ENCODE peak calls at places on chromosome 21, in four cellular contexts. X, K, Z and J are unnamed samples.

GRCh38 chr21:41630249-41630648 is 122.3 kb upstream of the TMPRSS2 start:
- DNase-seq in X (no peak), K (no peak), Z (no peak), J (peak)

GRCh38 chr21:27813750-27814149 is 846.9 kb upstream of the ADAMTS5 start:
- DNase-seq in X (no peak), K (no peak), Z (no peak), J (no peak)

GRCh38 chr21:44349416-44349846 is 4.0 kb upstream of the TRPM2 start:
- DNase-seq in X (no peak), K (no peak), Z (no peak), J (no peak)

GRCh38 chr21:31099122-31099521 is 60.8 kb upstream of the KRTAP19-8 start:
- DNase-seq in X (no peak), K (no peak), Z (no peak), J (no peak)

GRCh38 chr21:42437786-42438185 is 34.1 kb downstream of the UBASH3A start:
- DNase-seq in X (no peak), K (peak), Z (no peak), J (no peak)

GRCh38 chr21:21858502-21859334 is 860.5 kb downstream of the NCAM2 start:
- DNase-seq in X (no peak), K (no peak), Z (no peak), J (no peak)

GRCh38 chr21:36981977-36982700 is 15.7 kb upstream of the HLCS start:
- DNase-seq in X (no peak), K (no peak), Z (no peak), J (no peak)

GRCh38 chr21:16908087-16908486 is 604.8 kb upstream of the CXADR start:
- DNase-seq in X (no peak), K (no peak), Z (no peak), J (peak)

GRCh38 chr21:37365657-37366487 is 701 bp upstream of the DYRK1A start:
- DNase-seq in X (peak), K (peak), Z (peak), J (peak)

GRCh38 chr21:24444736-24445135 is 1162.5 kb downstream of the MRPL39 start:
- DNase-seq in X (no peak), K (no peak), Z (no peak), J (no peak)

GRCh38 chr21:32819702-32820101 is 48.1 kb upstream of the PAXBP1 start:
- DNase-seq in X (no peak), K (no peak), Z (no peak), J (no peak)

GRCh38 chr21:39518845-39519205 is 67.1 kb downstream of the SH3BGR start:
- DNase-seq in X (no peak), K (no peak), Z (no peak), J (no peak)

GRCh38 chr21:42093991-42094417 is 22.9 kb downstream of the UMODL1 start:
- DNase-seq in X (peak), K (no peak), Z (no peak), J (no peak)

GRCh38 chr21:44377201-44377921 is 23.9 kb downstream of the TRPM2 start:
- DNase-seq in X (no peak), K (peak), Z (peak), J (no peak)

GRCh38 chr21:36753556-36753955 is 54.6 kb downstream of the SIM2 start:
- DNase-seq in X (no peak), K (no peak), Z (no peak), J (peak)

GRCh38 chr21:37364722-37365121 is 1.9 kb upstream of the DYRK1A start:
- DNase-seq in X (no peak), K (no peak), Z (no peak), J (no peak)

GRCh38 chr21:16709866-16710550 is 802.8 kb upstream of the CXADR start:
- DNase-seq in X (peak), K (no peak), Z (no peak), J (no peak)

GRCh38 chr21:18499761-18500376 is 96.3 kb upstream of the TMPRSS15 start:
- DNase-seq in X (peak), K (peak), Z (peak), J (peak)

GRCh38 chr21:44291078-44291935 is 5.6 kb downstream of the AIRE start:
- DNase-seq in X (no peak), K (no peak), Z (no peak), J (no peak)

GRCh38 chr21:41369105-41369914 is 7.5 kb downstream of the MX2 start:
- DNase-seq in X (peak), K (peak), Z (no peak), J (no peak)

GRCh38 chr21:20425856-20426255 is 572.4 kb upstream of the NCAM2 start:
- DNase-seq in X (no peak), K (no peak), Z (no peak), J (no peak)

GRCh38 chr21:42654913-42655796 is 1.7 kb downstream of the PDE9A start:
- DNase-seq in X (no peak), K (no peak), Z (no peak), J (no peak)

GRCh38 chr21:20739421-20739820 is 258.8 kb upstream of the NCAM2 start:
- DNase-seq in X (no peak), K (peak), Z (peak), J (no peak)

GRCh38 chr21:44773291-44773932 is 28.2 kb downstream of the UBE2G2 start:
- DNase-seq in X (no peak), K (no peak), Z (no peak), J (no peak)

GRCh38 chr21:42653492-42654061 is at the start of gene PDE9A:
- DNase-seq in X (no peak), K (peak), Z (peak), J (peak)

GRCh38 chr21:31872072-31872451 is 758 bp upstream of the HUNK start:
- DNase-seq in X (no peak), K (no peak), Z (no peak), J (no peak)

GRCh38 chr21:44534688-44535087 is 5.3 kb downstream of the KRTAP10-1 start:
- DNase-seq in X (no peak), K (no peak), Z (no peak), J (no peak)

GRCh38 chr21:37188825-37189224 is 78.3 kb downstream of the VPS26C start:
- DNase-seq in X (no peak), K (no peak), Z (no peak), J (no peak)

GRCh38 chr21:37047079-37047478 is 25.8 kb downstream of the PIGP start:
- DNase-seq in X (no peak), K (no peak), Z (no peak), J (no peak)

GRCh38 chr21:35649186-35649585 is 411.1 kb downstream of the SETD4 start:
- DNase-seq in X (no peak), K (no peak), Z (no peak), J (no peak)
- TF ChIP-seq USF2 in X (no peak), K (no peak), Z (no peak), J (no peak)

GRCh38 chr21:15027056-15027455 is 37.7 kb downstream of the NRIP1 start:
- DNase-seq in X (no peak), K (no peak), Z (no peak), J (no peak)
- TF ChIP-seq NR3C1 in X (no peak), K (no peak), Z (no peak), J (no peak)

DNA sequence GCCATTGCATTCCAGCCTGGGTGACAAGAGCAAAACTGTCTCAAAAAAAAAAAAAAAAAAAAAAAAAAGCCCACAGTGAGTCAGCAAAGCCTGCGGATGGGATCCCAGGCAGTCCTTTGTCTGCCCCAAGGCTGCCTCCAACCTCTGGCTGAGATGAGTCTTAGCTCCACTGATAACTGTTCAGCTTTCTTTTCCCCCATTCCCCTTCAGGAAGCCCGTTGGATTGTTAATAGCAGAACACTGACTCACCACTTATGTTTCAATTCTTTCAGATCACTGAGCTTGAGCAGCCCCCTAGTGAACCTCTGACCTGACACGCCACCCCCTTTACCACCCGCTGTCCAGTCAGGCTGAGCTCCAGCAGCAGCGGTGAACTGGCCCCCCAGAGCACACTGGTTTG is 57.5 kb downstream of the ERG start:
- DNase-seq in X (peak), K (no peak), Z (no peak), J (peak)
- TF ChIP-seq USF2 in X (no peak), K (no peak), Z (no peak), J (no peak)

GRCh38 chr21:34073749-34074282 is 438 bp downstream of the MRPS6 start:
- DNase-seq in X (no peak), K (peak), Z (peak), J (no peak)
- TF ChIP-seq NR3C1 in X (no peak), K (no peak), Z (no peak), J (no peak)

GRCh38 chr21:26449161-26449560 is 123.9 kb downstream of the CYYR1 start:
- DNase-seq in X (no peak), K (no peak), Z (no peak), J (no peak)

GRCh38 chr21:26447932-26448331 is 125.2 kb downstream of the CYYR1 start:
- DNase-seq in X (no peak), K (no peak), Z (no peak), J (no peak)

GRCh38 chr21:26453258-26453657 is 119.8 kb downstream of the CYYR1 start:
- DNase-seq in X (no peak), K (no peak), Z (no peak), J (no peak)

GRCh38 chr21:26448751-26449150 is 124.3 kb downstream of the CYYR1 start:
- DNase-seq in X (no peak), K (no peak), Z (no peak), J (no peak)

GRCh38 chr21:26451014-26451740 is 121.9 kb downstream of the CYYR1 start:
- DNase-seq in X (no peak), K (no peak), Z (no peak), J (no peak)
- TF ChIP-seq USF2 in X (no peak), K (no peak), Z (no peak), J (no peak)

DNA sequence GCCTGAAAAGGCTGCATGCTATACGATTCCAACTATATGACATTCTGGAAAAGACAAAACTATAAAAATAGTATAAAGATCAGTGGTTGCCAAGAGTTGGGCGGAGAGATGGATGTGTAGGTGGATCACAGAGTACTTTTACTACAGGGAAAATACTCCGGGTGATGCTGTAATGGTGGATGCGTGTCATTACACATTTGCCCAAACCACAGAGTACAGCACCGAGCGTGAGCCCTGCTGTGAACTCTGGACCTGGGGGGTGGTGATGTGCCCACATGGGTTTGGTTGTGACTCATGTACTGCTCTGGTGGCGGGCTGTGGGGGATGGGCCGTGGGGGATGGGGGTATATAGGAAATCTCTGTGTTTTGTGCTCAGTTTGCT is 162.7 kb upstream of the COL6A1 start:
- DNase-seq in X (peak), K (no peak), Z (no peak), J (peak)
- TF ChIP-seq NR3C1 in X (no peak), K (no peak), Z (no peak), J (no peak)